ENCODE peak calls at places on chromosome 1, in four cellular contexts. B is HepG2, R is K562, X is GM12878. W is an unnamed sample.

GRCh38 chr1:42420911-42421585 is 34.8 kb downstream of the ZMYND12 start:
- DNase-seq in B (no peak), R (no peak), X (no peak), W (peak)

GRCh38 chr1:145983959-145984830 is 12.2 kb downstream of the TXNIP start:
- DNase-seq in X (no peak), R (no peak), B (no peak), W (no peak)

GRCh38 chr1:234396871-234397270 is 23.6 kb downstream of the COA6 start:
- DNase-seq in B (no peak), X (no peak), R (no peak), W (no peak)

GRCh38 chr1:154469844-154470417 is 32.1 kb upstream of the TDRD10 start:
- DNase-seq in X (no peak), R (no peak), B (peak), W (no peak)

GRCh38 chr1:165073402-165074007 is 283.0 kb downstream of the LMX1A start:
- DNase-seq in R (peak), X (no peak), B (peak), W (peak)

GRCh38 chr1:108961198-108961597 is 2.1 kb downstream of the CLCC1 start:
- DNase-seq in R (no peak), B (no peak), X (peak), W (no peak)

GRCh38 chr1:42925132-42925769 is 33.4 kb downstream of the SLC2A1 start:
- DNase-seq in B (no peak), R (no peak), X (no peak), W (no peak)

GRCh38 chr1:2411801-2412394 is 466 bp downstream of the PEX10 start:
- DNase-seq in R (peak), X (no peak), B (no peak), W (peak)

GRCh38 chr1:54370287-54371003 is 35.7 kb downstream of the SSBP3 start:
- DNase-seq in B (no peak), R (no peak), X (no peak), W (no peak)

DNA sequence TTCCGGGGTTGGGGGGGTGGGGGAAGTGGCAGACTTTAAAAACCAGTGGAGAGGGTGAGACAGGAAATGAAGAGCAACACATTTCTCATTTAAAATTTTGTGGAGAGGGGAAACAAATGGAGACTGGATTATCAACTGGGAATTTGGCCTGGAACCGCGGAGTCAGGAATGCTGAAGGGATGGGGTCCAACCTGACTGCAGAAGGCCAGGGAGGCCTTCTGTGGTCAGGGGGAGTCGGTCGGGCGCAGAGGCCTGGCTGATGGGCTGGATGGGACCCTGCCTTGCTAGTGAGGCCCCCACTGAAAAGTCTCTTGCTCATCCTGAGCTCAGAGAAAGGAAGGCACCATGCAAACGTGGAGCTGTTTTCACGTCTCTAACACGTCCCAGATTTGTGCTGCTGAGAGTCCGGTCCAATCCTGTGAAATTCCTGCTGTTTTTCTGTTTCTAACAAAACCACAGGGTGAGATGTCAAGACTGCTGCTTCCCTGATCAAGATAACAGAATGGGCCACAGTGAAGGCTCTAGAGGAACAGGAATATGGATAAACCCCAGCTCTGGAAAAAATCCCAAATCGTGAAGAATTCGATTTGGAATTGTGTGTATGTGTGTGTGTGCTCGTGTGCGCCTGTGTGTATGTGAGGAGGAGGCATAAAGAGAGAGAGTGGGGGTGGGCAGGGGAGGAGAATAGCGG is 117.6 kb downstream of the NGF start:
- DNase-seq in B (no peak), R (no peak), X (no peak), W (no peak)
- TF ChIP-seq SP1 in B (no peak), R (no peak), X (no peak), W (no peak)

GRCh38 chr1:160724445-160725242 is 13.0 kb upstream of the CD48 start:
- DNase-seq in R (no peak), X (no peak), B (no peak), W (no peak)
- TF ChIP-seq FOXM1 in R (no peak), X (no peak), B (no peak), W (no peak)

GRCh38 chr1:96475882-96476281 is 245.7 kb upstream of the PTBP2 start:
- DNase-seq in X (no peak), B (no peak), R (no peak), W (no peak)

GRCh38 chr1:96473791-96474452 is 247.7 kb upstream of the PTBP2 start:
- DNase-seq in B (no peak), X (no peak), R (no peak), W (no peak)

GRCh38 chr1:96474985-96475743 is 246.4 kb upstream of the PTBP2 start:
- DNase-seq in B (no peak), R (no peak), X (no peak), W (no peak)

GRCh38 chr1:96466842-96467241 is 254.7 kb upstream of the PTBP2 start:
- DNase-seq in B (no peak), X (no peak), R (no peak), W (no peak)

DNA sequence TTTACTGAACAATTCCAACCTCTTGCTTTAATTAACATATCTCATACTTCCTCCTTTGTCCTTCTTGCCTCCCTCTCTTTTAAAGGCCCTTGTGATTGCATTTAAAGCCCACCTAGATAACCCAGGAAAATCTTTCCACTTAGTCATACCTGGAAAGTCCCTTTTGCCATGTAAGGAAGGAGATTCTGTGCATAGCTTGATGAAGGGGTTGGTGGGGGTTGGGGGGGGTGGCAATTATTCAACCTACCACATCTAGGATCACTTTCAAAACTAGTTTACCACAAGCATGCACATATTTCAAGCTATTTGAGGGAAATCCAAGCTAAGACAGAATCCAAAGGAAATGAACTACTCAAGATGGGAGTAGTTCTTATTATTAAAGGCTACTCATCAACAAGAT is 249.1 kb upstream of the PTBP2 start:
- DNase-seq in R (no peak), B (no peak), X (no peak), W (no peak)
- TF ChIP-seq SP1 in R (no peak), B (no peak), X (no peak), W (no peak)

DNA sequence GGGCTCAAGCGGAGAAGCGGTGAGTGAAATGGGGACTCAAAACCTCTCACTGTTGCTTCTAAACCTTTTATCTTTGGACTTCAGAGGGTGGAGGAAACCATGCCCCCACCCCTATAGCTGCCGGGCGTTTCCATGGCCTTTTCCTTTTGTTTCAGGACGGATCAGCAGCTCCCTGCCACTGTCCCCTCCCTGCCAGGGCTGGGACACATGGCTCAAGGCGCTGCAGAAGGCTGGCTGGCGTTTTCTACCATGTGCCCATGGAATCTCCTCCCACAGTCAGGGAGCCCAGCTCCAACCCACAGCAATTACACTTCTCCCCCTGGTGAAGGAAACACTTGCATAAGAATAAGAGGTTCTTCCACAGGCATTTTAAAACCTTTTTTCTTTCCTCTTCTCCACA is 812.7 kb downstream of the PLA2G4A start:
- DNase-seq in B (no peak), X (no peak), R (no peak), W (no peak)
- TF ChIP-seq FOXM1 in B (no peak), X (no peak), R (no peak), W (no peak)

W was measured in HEK293T.